ENCODE peak calls at places on chromosomes 6 and 20, in ten cellular contexts. A, F, V, Y, H, K, Q, R, L and J are unnamed samples.
A peak's percentile ranks its signal among the peaks of the same experiment; 100 is the strongest.

GRCh38 chr20:35008411-35009342 is 53.0 kb downstream of the MYH7B start:
- DNase-seq in A (peak; percentile 92), F (peak; percentile 34), V (no peak), Y (no peak), H (peak; percentile 43), K (peak; percentile 34), Q (no peak), R (peak; percentile 44), L (no peak), J (no peak)

GRCh38 chr20:53847118-53847842 is 223.1 kb downstream of the BCAS1 start:
- DNase-seq in A (no peak), F (no peak), V (no peak), Y (no peak), H (no peak), K (no peak), Q (no peak), R (no peak), L (no peak), J (no peak)

GRCh38 chr20:3565851-3566250 is 95.0 kb downstream of the ATRN start:
- DNase-seq in A (no peak), F (no peak), V (no peak), Y (no peak), H (no peak), K (no peak), Q (no peak), R (no peak), L (no peak), J (no peak)

GRCh38 chr6:15038013-15038791 is 207.7 kb upstream of the JARID2 start:
- DNase-seq in A (no peak), F (no peak), V (no peak), Y (no peak), H (no peak), K (no peak), Q (no peak), R (no peak), L (no peak), J (no peak)

GRCh38 chr20:47859255-47859654 is 74.0 kb upstream of the SULF2 start:
- DNase-seq in A (no peak), F (no peak), V (no peak), Y (no peak), H (no peak), K (no peak), Q (no peak), R (peak; percentile 47), L (no peak), J (no peak)

GRCh38 chr20:5991623-5992441 is 41.4 kb downstream of the MCM8 start:
- DNase-seq in A (no peak), F (no peak), V (no peak), Y (no peak), H (no peak), K (no peak), Q (no peak), R (peak; percentile 27), L (no peak), J (peak; percentile 81)

GRCh38 chr6:28208180-28208659 is 16.9 kb upstream of the ZSCAN9 start:
- DNase-seq in A (no peak), F (no peak), V (no peak), Y (no peak), H (no peak), K (peak; percentile 6), Q (no peak), R (no peak), L (no peak), J (no peak)

GRCh38 chr6:148746363-148747144 is at the start of gene UST:
- DNase-seq in A (peak; percentile 90), F (peak; percentile 42), V (peak; percentile 75), Y (peak; percentile 83), H (peak; percentile 90), K (peak; percentile 97), Q (peak; percentile 69), R (peak; percentile 95), L (peak; percentile 82), J (peak; percentile 23)

GRCh38 chr20:46914789-46915359 is 20.2 kb downstream of the EYA2 start:
- DNase-seq in A (peak; percentile 86), F (no peak), V (no peak), Y (no peak), H (no peak), K (no peak), Q (no peak), R (peak; percentile 32), L (no peak), J (no peak)

GRCh38 chr20:37690626-37691369 is 3.0 kb upstream of the CTNNBL1 start:
- DNase-seq in A (no peak), F (no peak), V (no peak), Y (no peak), H (no peak), K (no peak), Q (no peak), R (no peak), L (no peak), J (no peak)

GRCh38 chr6:147122823-147123222 is 81.4 kb upstream of the STXBP5 start:
- DNase-seq in A (no peak), F (no peak), V (no peak), Y (no peak), H (no peak), K (no peak), Q (no peak), R (no peak), L (no peak), J (no peak)

GRCh38 chr6:71228461-71229041 is 60.1 kb upstream of the OGFRL1 start:
- DNase-seq in A (no peak), F (no peak), V (no peak), Y (no peak), H (no peak), K (no peak), Q (no peak), R (no peak), L (no peak), J (no peak)

GRCh38 chr6:41743406-41744235 is 3.6 kb downstream of the PGC start:
- DNase-seq in A (peak; percentile 26), F (no peak), V (no peak), Y (no peak), H (no peak), K (no peak), Q (no peak), R (no peak), L (no peak), J (no peak)

GRCh38 chr6:92715991-92716390 is 703.4 kb downstream of the EPHA7 start:
- DNase-seq in A (no peak), F (no peak), V (no peak), Y (no peak), H (no peak), K (peak; percentile 54), Q (no peak), R (no peak), L (no peak), J (no peak)

GRCh38 chr6:160014869-160015182 is 45.9 kb downstream of the IGF2R start:
- DNase-seq in A (no peak), F (no peak), V (no peak), Y (no peak), H (no peak), K (no peak), Q (no peak), R (no peak), L (no peak), J (no peak)

GRCh38 chr6:100346203-100346602 is 118.5 kb downstream of the SIM1 start:
- DNase-seq in A (no peak), F (no peak), V (no peak), Y (no peak), H (no peak), K (no peak), Q (no peak), R (no peak), L (no peak), J (no peak)

GRCh38 chr20:49631074-49631716 is 63.3 kb upstream of the PTGIS start:
- DNase-seq in A (no peak), F (no peak), V (no peak), Y (no peak), H (no peak), K (peak; percentile 42), Q (no peak), R (peak; percentile 20), L (no peak), J (no peak)

GRCh38 chr6:44662461-44663121 is 275.1 kb downstream of the CDC5L start:
- DNase-seq in A (no peak), F (no peak), V (no peak), Y (no peak), H (no peak), K (no peak), Q (no peak), R (no peak), L (peak; percentile 36), J (no peak)

GRCh38 chr20:58482416-58482815 is 32.8 kb downstream of the APCDD1L start:
- DNase-seq in A (no peak), F (no peak), V (no peak), Y (no peak), H (no peak), K (peak; percentile 15), Q (no peak), R (peak; percentile 37), L (no peak), J (no peak)
- H3K4me3 ChIP-seq in A (no peak overlapping the region), F (no peak overlapping the region), V (no peak overlapping the region), Y (no peak overlapping the region), H (no peak overlapping the region), K (no peak overlapping the region), Q (no peak overlapping the region), R (no peak overlapping the region), L (no peak overlapping the region), J (no peak overlapping the region)

GRCh38 chr6:33008944-33009861 is at the start of gene HLA-DOA:
- DNase-seq in A (no peak), F (no peak), V (no peak), Y (no peak), H (no peak), K (peak; percentile 8), Q (no peak), R (peak; percentile 12), L (peak; percentile 46), J (no peak)
- TF ChIP-seq CTCF in A (no peak), F (no peak), V (no peak), Y (no peak), H (no peak), K (no peak), Q (no peak), R (no peak), L (no peak), J (no peak)

DNA sequence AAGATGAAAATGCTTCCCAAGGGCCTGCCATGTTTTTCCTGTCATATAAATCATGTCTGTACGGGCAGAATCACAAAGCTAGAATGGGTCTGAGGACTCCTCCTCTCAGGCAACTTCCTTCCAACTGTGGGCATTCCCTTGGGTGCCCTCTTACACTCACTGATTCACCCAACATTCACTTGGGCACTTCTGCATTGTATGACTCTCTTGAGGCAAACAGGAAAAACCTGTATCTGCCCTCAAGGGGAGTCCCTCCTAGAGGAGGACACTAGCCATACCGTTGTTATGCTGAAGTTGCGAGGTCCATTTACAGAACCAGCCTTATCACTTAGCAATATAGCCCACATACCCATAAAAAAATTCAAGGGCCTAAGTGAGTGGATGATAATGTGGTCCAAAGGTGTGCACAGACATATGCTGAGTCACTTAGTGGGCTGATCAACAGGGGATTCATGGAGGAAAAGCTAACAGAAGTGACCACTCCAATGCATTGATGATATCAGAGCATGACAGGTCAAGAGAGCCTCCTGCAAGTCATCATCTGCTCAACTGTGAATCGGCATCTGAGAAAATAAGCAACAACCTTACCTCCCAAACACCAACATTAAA is 131.1 kb downstream of the ATXN1 start:
- DNase-seq in A (no peak), F (no peak), V (no peak), Y (no peak), H (no peak), K (no peak), Q (no peak), R (no peak), L (no peak), J (no peak)
- H3K4me3 ChIP-seq in A (no peak overlapping the region), F (no peak overlapping the region), V (no peak overlapping the region), Y (no peak overlapping the region), H (no peak overlapping the region), K (no peak overlapping the region), Q (no peak overlapping the region), R (no peak overlapping the region), L (no peak overlapping the region), J (no peak overlapping the region)

GRCh38 chr6:109296305-109296915 is 85.9 kb downstream of the CD164 start:
- DNase-seq in A (no peak), F (no peak), V (peak; percentile 75), Y (no peak), H (no peak), K (no peak), Q (peak; percentile 76), R (no peak), L (no peak), J (no peak)
- TF ChIP-seq CTCF in A (no peak), F (no peak), V (no peak), Y (no peak), H (no peak), K (no peak), Q (peak; percentile 7), R (no peak), L (no peak), J (no peak)